ENCODE peak calls at places on chromosomes 2 and 18, in eight cellular contexts. I is MM.1S, Y is HCT116, B is GM23338, S is hepatocyte, D is PC-3, C is neural progenitor cell, V is SK-N-SH. R is an unnamed sample.

GRCh38 chr2:206850369-206850768 is 85.0 kb downstream of the FASTKD2 start:
- DNase-seq in I (no peak), Y (no peak), B (no peak), S (no peak), D (no peak), C (no peak), V (no peak), R (no peak)

GRCh38 chr2:2639251-2640139 is 308.4 kb upstream of the MYT1L start:
- DNase-seq in I (no peak), Y (no peak), B (no peak), S (no peak), D (no peak), C (no peak), V (peak), R (no peak)

GRCh38 chr2:11305958-11306357 is 38.5 kb downstream of the ROCK2 start:
- DNase-seq in I (no peak), Y (no peak), B (no peak), S (peak), D (peak), C (no peak), V (no peak), R (no peak)

GRCh38 chr2:224982226-224982625 is 60.0 kb downstream of the DOCK10 start:
- DNase-seq in I (no peak), Y (no peak), B (no peak), S (no peak), D (no peak), C (no peak), V (peak), R (no peak)

GRCh38 chr18:79476918-79477685 is 81.4 kb downstream of the NFATC1 start:
- DNase-seq in I (no peak), Y (no peak), B (no peak), S (no peak), D (peak), C (no peak), V (no peak), R (peak)

GRCh38 chr2:238441262-238442114 is 14.8 kb downstream of the ASB1 start:
- DNase-seq in I (no peak), Y (no peak), B (no peak), S (no peak), D (no peak), C (no peak), V (peak), R (no peak)

GRCh38 chr18:50687491-50687890 is 127.6 kb downstream of the MAPK4 start:
- DNase-seq in I (no peak), Y (no peak), B (no peak), S (no peak), D (no peak), C (no peak), V (no peak), R (no peak)

GRCh38 chr2:130727286-130727924 is 1.5 kb upstream of the GPR148 start:
- DNase-seq in I (peak), Y (peak), B (peak), S (peak), D (peak), C (peak), V (peak), R (peak)

GRCh38 chr2:156437272-156437671 is 1.1 kb downstream of the GPD2 start:
- DNase-seq in I (no peak), Y (no peak), B (no peak), S (no peak), D (no peak), C (peak), V (no peak), R (no peak)

DNA sequence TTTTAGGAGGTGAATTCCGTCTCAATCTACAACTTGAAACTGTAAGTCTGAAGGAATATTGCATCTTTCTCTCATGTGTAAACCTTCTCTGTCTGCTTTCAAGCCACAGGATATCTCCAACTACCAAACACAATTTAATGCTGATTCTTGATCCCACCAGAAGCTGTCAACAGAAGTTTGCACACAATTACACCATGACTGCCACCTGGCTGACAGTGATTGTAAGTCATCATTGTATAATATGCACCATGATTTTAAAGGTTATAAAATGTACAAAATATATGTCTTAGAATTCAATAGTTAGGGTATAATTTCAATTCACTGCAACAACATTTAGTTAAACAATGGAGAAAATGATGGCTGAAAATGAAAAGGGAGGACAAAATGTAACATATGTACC is 18.4 kb downstream of the PREPL start:
- DNase-seq in I (peak), Y (no peak), B (peak), S (peak), D (peak), C (peak), V (peak), R (peak)
- TF ChIP-seq CTCF in I (peak), Y (peak), B (peak), S (peak), D (peak), C (peak), V (peak), R (peak)

DNA sequence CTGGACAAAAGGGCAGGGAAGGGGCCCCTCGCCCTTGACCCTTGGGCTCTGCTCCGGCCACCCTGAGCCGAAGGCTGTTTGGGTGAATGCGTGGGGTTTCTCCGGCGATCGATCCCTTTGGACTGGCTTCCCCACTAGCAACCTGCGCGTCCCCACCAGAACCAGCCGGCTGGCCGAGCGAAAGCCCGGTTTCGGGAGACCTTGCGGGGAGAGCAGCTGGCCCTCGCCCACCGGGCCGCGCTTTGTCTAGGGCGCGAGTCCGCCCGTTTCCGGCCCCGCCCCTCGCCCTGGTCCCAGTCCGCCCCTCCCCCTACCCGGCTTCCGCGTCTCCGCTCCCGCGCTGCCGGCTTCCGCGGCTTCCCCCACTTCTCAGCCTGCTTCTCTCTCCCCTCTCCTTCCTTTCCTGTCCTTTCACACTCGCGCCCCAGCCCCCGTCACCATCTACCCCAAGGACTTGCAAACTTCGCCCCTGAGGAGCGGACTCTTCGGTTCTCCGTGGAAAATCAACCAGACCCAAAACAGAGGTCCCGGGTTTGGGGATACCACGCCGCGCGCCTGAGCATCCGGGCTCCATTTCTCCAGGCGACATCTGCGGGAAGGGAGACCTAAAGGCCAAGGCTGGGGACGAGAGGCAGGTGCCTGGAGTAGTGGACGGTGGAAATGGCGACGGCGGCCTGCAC is 48.0 kb upstream of the ATP6V1B1 start:
- DNase-seq in I (no peak), Y (no peak), B (peak), S (peak), D (no peak), C (peak), V (peak), R (no peak)
- TF ChIP-seq EZH2phosphoT487 in I (no peak), Y (no peak), B (peak), S (peak), D (no peak), C (peak), V (no peak), R (no peak)

DNA sequence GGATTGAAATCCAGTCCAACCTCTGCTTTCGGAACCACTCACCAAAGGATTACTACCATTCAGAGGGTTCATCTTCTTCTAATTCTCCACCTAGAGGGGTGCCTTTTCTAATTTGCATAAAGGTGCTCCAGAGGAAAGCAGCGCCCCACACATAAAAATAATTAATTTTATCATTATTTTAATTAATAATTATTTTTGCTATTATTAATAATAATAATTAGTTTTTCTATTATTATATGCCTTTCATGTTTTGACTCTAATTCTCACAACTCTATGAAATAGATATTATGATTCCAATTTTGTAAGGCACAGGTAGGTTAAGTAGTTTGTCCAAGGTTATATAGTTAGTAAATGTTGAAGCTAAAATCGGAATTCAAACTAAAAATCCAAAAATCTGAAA is 51.9 kb downstream of the UNC80 start:
- DNase-seq in I (no peak), Y (no peak), B (no peak), S (no peak), D (no peak), C (no peak), V (no peak), R (no peak)
- TF ChIP-seq CTCF in I (no peak), Y (no peak), B (no peak), S (no peak), D (no peak), C (no peak), V (no peak), R (no peak)

DNA sequence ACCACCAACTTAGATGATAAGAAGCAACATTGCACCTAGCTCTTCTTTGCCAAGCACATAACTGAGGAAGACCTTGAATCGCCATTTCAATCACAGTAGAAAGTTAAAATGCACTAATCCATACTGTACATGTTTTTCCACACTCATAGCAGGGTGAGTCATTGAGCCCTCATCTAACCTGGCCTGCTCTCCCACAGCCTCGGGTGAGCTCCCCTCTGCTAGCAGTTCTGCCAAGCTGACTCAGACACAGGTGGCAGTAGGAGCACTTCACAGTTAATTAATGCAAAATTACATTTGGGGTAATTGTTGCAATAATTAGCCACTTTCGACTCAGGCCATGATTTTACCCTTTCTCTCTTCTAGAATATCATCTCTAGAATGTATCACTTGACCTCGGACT is 1632.8 kb upstream of the CELF4 start:
- DNase-seq in I (no peak), Y (no peak), B (no peak), S (no peak), D (peak), C (no peak), V (no peak), R (no peak)
- TF ChIP-seq EZH2phosphoT487 in I (no peak), Y (no peak), B (no peak), S (no peak), D (no peak), C (no peak), V (no peak), R (no peak)

DNA sequence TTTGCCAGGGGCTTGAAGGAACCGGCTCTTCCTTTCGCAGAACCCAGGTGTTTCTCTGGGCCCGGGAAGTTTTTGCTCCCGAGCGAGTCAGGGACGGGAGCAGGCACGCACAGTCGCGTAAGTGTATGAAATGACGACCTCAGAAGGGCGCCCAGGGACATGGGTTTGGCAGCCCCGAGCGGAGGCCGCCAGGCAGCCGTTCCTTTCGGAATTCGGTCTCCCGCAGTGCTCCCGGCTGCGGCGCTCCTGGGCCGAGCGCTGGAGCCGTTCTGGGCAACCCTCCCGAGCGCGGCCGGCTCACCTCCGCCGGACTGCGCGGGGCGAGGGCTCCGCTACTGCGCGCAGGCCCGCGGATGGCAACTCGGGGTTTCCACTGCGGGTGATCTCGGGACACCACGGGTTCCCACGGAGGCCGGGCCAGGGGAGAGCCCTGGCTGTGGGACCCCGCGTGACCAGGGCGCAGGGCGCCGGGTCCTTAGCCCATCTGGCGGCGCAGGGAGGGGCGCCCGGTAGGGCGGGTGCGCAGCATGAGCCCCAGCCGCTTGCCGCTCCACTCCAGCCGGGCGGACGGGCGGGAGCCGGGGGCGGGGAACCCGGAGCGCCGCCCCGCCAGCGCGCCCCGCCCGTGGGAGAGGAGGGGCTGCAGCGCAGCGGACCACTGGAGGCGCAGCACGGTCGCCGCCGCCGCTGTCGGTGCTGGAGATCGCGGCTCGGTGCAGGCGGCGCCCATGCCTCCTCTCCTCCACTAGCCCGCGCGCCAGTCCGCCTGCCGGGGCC is at the start of gene OSBPL6:
- DNase-seq in I (peak), Y (peak), B (peak), S (peak), D (peak), C (peak), V (peak), R (peak)
- TF ChIP-seq CTCF in I (peak), Y (no peak), B (peak), S (no peak), D (peak), C (peak), V (peak), R (no peak)